ENCODE peak calls at places on chromosomes 12 and 14, in four cellular contexts. L is cardiac fibroblast; Y is stimulated activated CD4-positive, alpha-beta T cell treated with anti-CD3 and anti-CD28 coated beads, Interleukin-1b, Interleukin-23, amount 100 ng/mL, for 1 hour; F is EH. Q is an unnamed sample.

GRCh38 chr12:52358575-52359350 is 8.5 kb downstream of the KRT85 start:
- DNase-seq in L (no peak), Y (no peak), F (peak), Q (no peak)

GRCh38 chr14:67187210-67187609 is 2.0 kb upstream of the GARIN2 start:
- DNase-seq in L (peak), Y (no peak), F (peak), Q (no peak)

GRCh38 chr12:40752011-40752410 is 59.8 kb downstream of the CNTN1 start:
- DNase-seq in L (no peak), Y (no peak), F (no peak), Q (no peak)

GRCh38 chr12:42692749-42693148 is 103.2 kb upstream of the PRICKLE1 start:
- DNase-seq in L (no peak), Y (no peak), F (no peak), Q (no peak)

GRCh38 chr12:108568653-108569154 is 6.3 kb downstream of the ISCU start:
- DNase-seq in L (no peak), Y (peak), F (no peak), Q (no peak)

GRCh38 chr12:110183386-110183785 is 59.2 kb downstream of the IFT81 start:
- DNase-seq in L (no peak), Y (no peak), F (no peak), Q (no peak)

GRCh38 chr14:49774111-49774510 is 6.2 kb downstream of the KLHDC2 start:
- DNase-seq in L (no peak), Y (no peak), F (peak), Q (no peak)

GRCh38 chr14:74508844-74509428 is 15.4 kb downstream of the ISCA2 start:
- DNase-seq in L (no peak), Y (no peak), F (no peak), Q (no peak)

GRCh38 chr12:107320031-107320928 is 226.9 kb upstream of the CRY1 start:
- DNase-seq in L (peak), Y (peak), F (peak), Q (no peak)

GRCh38 chr12:112635036-112635435 is 156.5 kb upstream of the RPH3A start:
- DNase-seq in L (no peak), Y (no peak), F (no peak), Q (no peak)

GRCh38 chr12:112149596-112149995 is 24.2 kb downstream of the TRAFD1 start:
- DNase-seq in L (no peak), Y (no peak), F (no peak), Q (no peak)

GRCh38 chr14:102434647-102435175 is 72.0 kb downstream of the TECPR2 start:
- DNase-seq in L (no peak), Y (no peak), F (no peak), Q (no peak)

GRCh38 chr12:108720757-108721514 is 10.4 kb downstream of the CORO1C start:
- DNase-seq in L (peak), Y (no peak), F (peak), Q (no peak)

GRCh38 chr12:1044697-1045096 is 53.7 kb downstream of the ERC1 start:
- DNase-seq in L (peak), Y (no peak), F (peak), Q (no peak)

GRCh38 chr12:91139981-91140659 is 28.8 kb upstream of the LUM start:
- DNase-seq in L (peak), Y (no peak), F (peak), Q (no peak)

GRCh38 chr14:77889971-77890442 is 90.1 kb downstream of the ADCK1 start:
- DNase-seq in L (peak), Y (no peak), F (peak), Q (no peak)

GRCh38 chr14:102464006-102464405 is 45.6 kb downstream of the ANKRD9 start:
- DNase-seq in L (no peak), Y (no peak), F (no peak), Q (no peak)

GRCh38 chr12:70638639-70639349 is 1.6 kb upstream of the PTPRB start:
- DNase-seq in L (no peak), Y (no peak), F (peak), Q (no peak)

GRCh38 chr12:79016181-79016580 is 151.6 kb downstream of the SYT1 start:
- DNase-seq in L (no peak), Y (no peak), F (no peak), Q (no peak)

GRCh38 chr12:123892853-123893252 is 79.8 kb downstream of the CCDC92 start:
- DNase-seq in L (no peak), Y (no peak), F (no peak), Q (no peak)

GRCh38 chr12:53074999-53075370 is 4.2 kb downstream of the SPRYD3 start:
- DNase-seq in L (no peak), Y (no peak), F (no peak), Q (no peak)

GRCh38 chr14:55314449-55314848 is 43.2 kb downstream of the FBXO34 start:
- DNase-seq in L (no peak), Y (no peak), F (no peak), Q (no peak)

GRCh38 chr12:71799105-71799504 is 40.5 kb upstream of the TBC1D15 start:
- DNase-seq in L (peak), Y (no peak), F (peak), Q (no peak)

GRCh38 chr14:67748312-67748711 is 46.6 kb downstream of the RDH12 start:
- DNase-seq in L (no peak), Y (no peak), F (no peak), Q (no peak)

GRCh38 chr12:1518763-1519516 is 75.4 kb downstream of the FBXL14 start:
- DNase-seq in L (peak), Y (no peak), F (peak), Q (no peak)

GRCh38 chr14:54786816-54787215 is 115.8 kb downstream of the GCH1 start:
- DNase-seq in L (no peak), Y (no peak), F (no peak), Q (no peak)

GRCh38 chr12:71684081-71684480 is 1.8 kb upstream of the TMEM19 start:
- DNase-seq in L (no peak), Y (no peak), F (no peak), Q (no peak)

GRCh38 chr12:57461326-57461903 is 1.8 kb downstream of the GLI1 start:
- DNase-seq in L (peak), Y (no peak), F (peak), Q (no peak)

Q was measured in cortex of kidney.